ENCODE peak calls at places on chromosomes 11 and 22, in eight cellular contexts. I, T, C, P, K, A, H and O are unnamed samples.

GRCh38 chr11:13210424-13210823 is 67.2 kb upstream of the BMAL1 start:
- DNase-seq in I (peak), T (peak), C (peak), P (peak), K (peak), A (peak), H (peak), O (no peak)

GRCh38 chr22:37161442-37161841 is 11.7 kb upstream of the IL2RB start:
- DNase-seq in I (no peak), T (no peak), C (no peak), P (no peak), K (no peak), A (no peak), H (no peak), O (no peak)

GRCh38 chr11:76962583-76963416 is 71.4 kb upstream of the B3GNT6 start:
- DNase-seq in I (no peak), T (peak), C (no peak), P (no peak), K (no peak), A (no peak), H (no peak), O (no peak)

GRCh38 chr22:28832731-28833130 is 32.4 kb upstream of the XBP1 start:
- DNase-seq in I (peak), T (no peak), C (no peak), P (no peak), K (no peak), A (no peak), H (no peak), O (no peak)

GRCh38 chr11:106880121-106880520 is 138.2 kb downstream of the GUCY1A2 start:
- DNase-seq in I (no peak), T (no peak), C (no peak), P (no peak), K (no peak), A (no peak), H (no peak), O (no peak)

GRCh38 chr11:61654397-61654829 is 25.8 kb upstream of the DAGLA start:
- DNase-seq in I (peak), T (peak), C (no peak), P (no peak), K (peak), A (no peak), H (peak), O (no peak)

GRCh38 chr11:2940930-2941821 is 12.0 kb upstream of the PHLDA2 start:
- DNase-seq in I (no peak), T (peak), C (no peak), P (no peak), K (peak), A (no peak), H (no peak), O (no peak)

GRCh38 chr11:346529-346928 is 22.8 kb upstream of the B4GALNT4 start:
- DNase-seq in I (no peak), T (no peak), C (no peak), P (no peak), K (peak), A (no peak), H (no peak), O (no peak)

GRCh38 chr11:76315182-76315853 is 65.6 kb downstream of the THAP12 start:
- DNase-seq in I (no peak), T (no peak), C (no peak), P (no peak), K (no peak), A (peak), H (no peak), O (no peak)

GRCh38 chr11:43547411-43547718 is 133.2 kb upstream of the HSD17B12 start:
- DNase-seq in I (peak), T (no peak), C (no peak), P (no peak), K (no peak), A (no peak), H (no peak), O (no peak)

GRCh38 chr11:105781807-105782206 is 171.9 kb downstream of the GRIA4 start:
- DNase-seq in I (no peak), T (no peak), C (no peak), P (no peak), K (no peak), A (no peak), H (no peak), O (no peak)

GRCh38 chr11:115134886-115135285 is 369.3 kb downstream of the CADM1 start:
- DNase-seq in I (no peak), T (no peak), C (no peak), P (no peak), K (no peak), A (no peak), H (no peak), O (no peak)

GRCh38 chr22:41697126-41697775 is 2.1 kb upstream of the MEI1 start:
- DNase-seq in I (peak), T (peak), C (peak), P (peak), K (peak), A (peak), H (peak), O (peak)

GRCh38 chr11:114193730-114194674 is 102.2 kb upstream of the NNMT start:
- DNase-seq in I (no peak), T (no peak), C (no peak), P (no peak), K (no peak), A (no peak), H (no peak), O (no peak)

DNA sequence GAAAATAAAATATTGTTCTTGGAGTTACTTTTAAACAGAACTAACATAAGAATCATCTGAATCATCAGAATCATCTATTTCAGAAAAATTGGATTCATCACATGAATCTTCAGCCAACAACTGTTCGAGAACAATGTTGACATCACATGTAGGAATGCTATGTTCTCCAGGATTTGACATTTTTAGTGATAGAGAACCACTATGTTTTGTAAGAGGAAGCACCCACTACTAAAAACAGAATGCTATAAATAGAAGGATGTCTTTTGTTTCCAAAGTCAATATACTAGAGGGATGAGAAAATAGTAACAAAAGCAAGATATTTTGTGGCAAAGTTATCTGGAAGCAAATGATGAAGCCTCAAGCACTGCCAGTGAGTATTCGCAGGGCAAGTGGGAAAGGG is 263.4 kb upstream of the DDI1 start:
- DNase-seq in I (no peak), T (no peak), C (no peak), P (peak), K (no peak), A (no peak), H (no peak), O (no peak)
- H3K27ac ChIP-seq in I (peak), T (no peak), C (no peak), P (no peak), K (no peak), A (no peak), H (no peak), O (no peak)

GRCh38 chr11:125626381-125626950 is 1.5 kb downstream of the CHEK1 start:
- DNase-seq in I (no peak), T (no peak), C (peak), P (no peak), K (no peak), A (no peak), H (no peak), O (peak)
- TF ChIP-seq CTCF in I (no peak), T (peak), C (peak), P (peak), K (no peak), A (peak), H (no peak), O (peak)

GRCh38 chr22:35733036-35733435 is 15.4 kb downstream of the APOL5 start:
- DNase-seq in I (no peak), T (no peak), C (no peak), P (no peak), K (no peak), A (no peak), H (no peak), O (no peak)
- H3K27ac ChIP-seq in I (no peak), T (no peak), C (no peak), P (no peak), K (no peak), A (no peak), H (no peak), O (no peak)

GRCh38 chr11:127471662-127472061 is 471.1 kb upstream of the KIRREL3 start:
- DNase-seq in I (no peak), T (no peak), C (no peak), P (no peak), K (no peak), A (no peak), H (no peak), O (no peak)
- TF ChIP-seq CTCF in I (no peak), T (no peak), C (no peak), P (no peak), K (no peak), A (no peak), H (no peak), O (no peak)

GRCh38 chr22:27726344-27726725 is 75.2 kb downstream of the MN1 start:
- DNase-seq in I (no peak), T (no peak), C (no peak), P (no peak), K (no peak), A (no peak), H (peak), O (no peak)
- H3K27ac ChIP-seq in I (peak), T (no peak), C (no peak), P (no peak), K (peak), A (peak), H (peak), O (no peak)